ENCODE peak calls at places on chromosomes 13 and 19, in six cellular contexts. R is stomach; Y is posterior cingulate gyrus; I is mucosa of gallbladder; M is immature natural killer cell; E is stimulated activated CD8-positive, alpha-beta memory T cell treated with anti-CD3 and anti-CD28 coated beads, Interleukin-2, amount 100 ng/mL, for 1 hour. A is an unnamed sample.
A peak's percentile ranks its signal among the peaks of the same experiment; 100 is the strongest.

GRCh38 chr19:48061401-48062344 is 17.8 kb upstream of the CABP5 start:
- DNase-seq in M (no peak), Y (no peak), R (no peak), E (no peak), I (no peak), A (no peak)

GRCh38 chr19:862529-863304 is 3.3 kb downstream of the CFD start:
- DNase-seq in I (peak; percentile 56), M (peak; percentile 79), Y (no peak), E (peak; percentile 69), R (peak; percentile 61), A (peak; percentile 58)

GRCh38 chr13:49495783-49496762 is at the start of gene PHF11:
- DNase-seq in E (peak; percentile 79), I (peak; percentile 70), Y (peak; percentile 48), M (peak; percentile 88), R (peak; percentile 86), A (peak; percentile 84)

GRCh38 chr19:35442091-35442490 is 6.0 kb upstream of the FFAR2 start:
- DNase-seq in Y (no peak), I (no peak), R (no peak), E (no peak), M (no peak), A (no peak)

GRCh38 chr19:7605490-7606222 is 10.0 kb downstream of the CAMSAP3 start:
- DNase-seq in M (no peak), I (no peak), E (no peak), Y (no peak), R (no peak), A (peak; percentile 54)

GRCh38 chr19:35528218-35529038 is at the start of gene SBSN:
- DNase-seq in M (no peak), E (no peak), I (no peak), R (no peak), Y (no peak), A (peak; percentile 21)

GRCh38 chr19:34228347-34228746 is 26.0 kb upstream of the GARRE1 start:
- DNase-seq in Y (no peak), R (no peak), M (no peak), E (no peak), I (no peak), A (no peak)

GRCh38 chr19:47093841-47094240 is 19.7 kb downstream of the ZC3H4 start:
- DNase-seq in I (no peak), M (no peak), E (no peak), R (no peak), Y (peak; percentile 26), A (no peak)

GRCh38 chr13:114136576-114136975 is 4.2 kb upstream of the RASA3 start:
- DNase-seq in Y (no peak), R (no peak), I (no peak), E (no peak), M (no peak), A (no peak)

GRCh38 chr19:15299568-15300409 is 32.5 kb downstream of the BRD4 start:
- DNase-seq in R (no peak), I (no peak), Y (no peak), M (no peak), E (no peak), A (peak; percentile 89)

GRCh38 chr13:95676100-95676774 is 702 bp upstream of the DNAJC3 start:
- DNase-seq in R (peak; percentile 37), M (peak; percentile 38), E (peak; percentile 5), Y (no peak), I (no peak), A (peak; percentile 25)

GRCh38 chr19:14762111-14762510 is 16.2 kb downstream of the ADGRE2 start:
- DNase-seq in Y (no peak), M (no peak), R (no peak), E (no peak), I (no peak), A (no peak)

GRCh38 chr13:102361113-102361512 is 40.7 kb downstream of the FGF14 start:
- DNase-seq in R (no peak), M (no peak), Y (no peak), E (no peak), I (no peak), A (no peak)

GRCh38 chr13:94677799-94678198 is 34.5 kb downstream of the SOX21 start:
- DNase-seq in E (no peak), I (no peak), Y (no peak), R (no peak), M (no peak), A (no peak)

GRCh38 chr13:99582511-99582910 is 81.2 kb downstream of the TM9SF2 start:
- DNase-seq in Y (no peak), M (no peak), E (no peak), I (no peak), R (no peak), A (no peak)

GRCh38 chr13:50149932-50150331 is 134.7 kb downstream of the KCNRG start:
- DNase-seq in R (peak; percentile 86), I (peak; percentile 75), E (no peak), Y (no peak), M (no peak), A (peak; percentile 45)

GRCh38 chr13:37484056-37484455 is 114.5 kb downstream of the POSTN start:
- DNase-seq in Y (no peak), R (no peak), E (no peak), I (no peak), M (no peak), A (no peak)

GRCh38 chr13:41691276-41691675 is 233.9 kb downstream of the RGCC start:
- DNase-seq in I (no peak), Y (no peak), R (no peak), E (no peak), M (no peak), A (no peak)

GRCh38 chr13:109131698-109132257 is 502.4 kb downstream of the MYO16 start:
- DNase-seq in Y (no peak), R (no peak), E (no peak), I (peak; percentile 19), M (no peak), A (peak; percentile 11)

GRCh38 chr19:18130523-18131242 is 22.3 kb upstream of the PIK3R2 start:
- DNase-seq in R (no peak), Y (no peak), M (no peak), E (no peak), I (no peak), A (no peak)

GRCh38 chr19:19261350-19262189 is 11.5 kb downstream of the TM6SF2 start:
- DNase-seq in I (no peak), R (no peak), M (no peak), E (no peak), Y (no peak), A (no peak)

GRCh38 chr19:28396259-28396940 is 816.6 kb downstream of the UQCRFS1 start:
- DNase-seq in I (no peak), R (no peak), E (no peak), M (no peak), Y (no peak), A (no peak)

GRCh38 chr13:110830331-110830730 is 84.5 kb downstream of the ANKRD10 start:
- DNase-seq in R (no peak), I (no peak), M (no peak), E (no peak), Y (no peak), A (no peak)

GRCh38 chr13:44873486-44873885 is 115.8 kb downstream of the NUFIP1 start:
- DNase-seq in R (peak; percentile 78), E (no peak), Y (no peak), I (no peak), M (no peak), A (no peak)

GRCh38 chr13:72221276-72221962 is 354.4 kb upstream of the DACH1 start:
- DNase-seq in I (no peak), M (no peak), R (no peak), Y (no peak), E (no peak), A (peak; percentile 64)

GRCh38 chr19:39240421-39240820 is 4.4 kb downstream of the IFNL3 start:
- DNase-seq in Y (no peak), M (no peak), I (no peak), E (no peak), R (no peak), A (no peak)

GRCh38 chr13:24362435-24362951 is 53.1 kb downstream of the C1QTNF9 start:
- DNase-seq in M (no peak), E (no peak), R (no peak), Y (no peak), I (no peak), A (no peak)

GRCh38 chr19:40592170-40592569 is 9.0 kb upstream of the LTBP4 start:
- DNase-seq in I (no peak), Y (no peak), R (no peak), E (no peak), M (peak; percentile 31), A (peak; percentile 71)

GRCh38 chr19:46661735-46662592 is 982 bp upstream of the DACT3 start:
- DNase-seq in I (peak; percentile 87), E (peak; percentile 59), M (peak; percentile 59), Y (peak; percentile 89), R (peak; percentile 86), A (peak; percentile 88)

A was measured in RPMI7951.